ENCODE peak calls at places on chromosomes 3 and 15, in eight cellular contexts. D, X, G, Y, K, N, H and I are unnamed samples.

GRCh38 chr15:31004220-31004733 is 12.8 kb upstream of the MTMR10 start:
- DNase-seq in K (no peak), H (no peak), N (no peak), Y (peak; percentile 46), X (peak; percentile 36), G (peak; percentile 82), D (peak; percentile 65), I (no peak)

GRCh38 chr3:24220859-24221657 is 273.6 kb downstream of the THRB start:
- DNase-seq in G (no peak), N (no peak), H (peak; percentile 44), D (peak; percentile 23), K (no peak), X (no peak), Y (peak; percentile 17), I (peak; percentile 92)

GRCh38 chr3:17213102-17213501 is 328.3 kb downstream of the PLCL2 start:
- DNase-seq in Y (no peak), G (no peak), K (no peak), X (no peak), N (no peak), H (no peak), D (no peak), I (no peak)

GRCh38 chr3:119580148-119580760 is 962 bp downstream of the ADPRH start:
- DNase-seq in G (peak; percentile 77), X (no peak), K (no peak), N (no peak), H (no peak), Y (peak; percentile 47), D (peak; percentile 44), I (no peak)

GRCh38 chr15:75049392-75049791 is 26.0 kb downstream of the PPCDC start:
- DNase-seq in H (peak; percentile 47), Y (peak; percentile 92), D (peak; percentile 88), G (no peak), X (peak; percentile 87), N (peak; percentile 68), K (no peak), I (no peak)

GRCh38 chr3:4712109-4712508 is 219.0 kb downstream of the ITPR1 start:
- DNase-seq in G (peak; percentile 81), N (no peak), K (no peak), X (no peak), H (peak; percentile 90), Y (peak; percentile 42), D (no peak), I (no peak)

GRCh38 chr3:46960081-46960701 is 16.4 kb downstream of the CCDC12 start:
- DNase-seq in H (peak; percentile 56), D (no peak), Y (peak; percentile 79), G (no peak), N (no peak), K (no peak), X (no peak), I (no peak)

GRCh38 chr3:10366681-10367101 is 45.8 kb upstream of the SEC13 start:
- DNase-seq in X (no peak), D (no peak), K (no peak), G (no peak), Y (peak; percentile 22), N (no peak), H (no peak), I (no peak)

GRCh38 chr15:68330911-68331310 is 53.4 kb downstream of the FEM1B start:
- DNase-seq in N (no peak), H (peak; percentile 49), X (no peak), K (no peak), D (no peak), G (no peak), Y (no peak), I (no peak)

GRCh38 chr3:6844723-6845122 is 16.2 kb upstream of the GRM7 start:
- DNase-seq in N (no peak), Y (no peak), H (no peak), G (no peak), X (no peak), D (no peak), K (no peak), I (no peak)

GRCh38 chr3:23904545-23904944 is 12.2 kb downstream of the NKIRAS1 start:
- DNase-seq in K (no peak), X (no peak), Y (no peak), D (no peak), N (no peak), G (no peak), H (no peak), I (no peak)

GRCh38 chr15:92124669-92125068 is 269.0 kb upstream of the ST8SIA2 start:
- DNase-seq in X (no peak), N (no peak), G (no peak), K (no peak), Y (no peak), H (no peak), D (no peak), I (no peak)

GRCh38 chr15:92123848-92124631 is 269.6 kb upstream of the ST8SIA2 start:
- DNase-seq in G (no peak), D (no peak), Y (no peak), X (no peak), H (no peak), K (no peak), N (no peak), I (no peak)

GRCh38 chr15:92121047-92121446 is 267.5 kb downstream of the SLCO3A1 start:
- DNase-seq in K (no peak), Y (no peak), H (no peak), D (no peak), G (no peak), X (no peak), N (no peak), I (no peak)

GRCh38 chr15:92120082-92120481 is 266.6 kb downstream of the SLCO3A1 start:
- DNase-seq in N (no peak), K (no peak), Y (no peak), D (no peak), G (no peak), X (no peak), H (no peak), I (no peak)

GRCh38 chr15:92122259-92122658 is 268.8 kb downstream of the SLCO3A1 start:
- DNase-seq in Y (no peak), H (no peak), N (no peak), X (no peak), K (no peak), D (no peak), G (no peak), I (no peak)
- H3K27me3 ChIP-seq in Y (no peaks in the 10 kb centered on the region), H (no peaks in the 10 kb centered on the region), N (no peaks in the 10 kb centered on the region), X (no peaks in the 10 kb centered on the region), K (no peaks in the 10 kb centered on the region), D (no peaks in the 10 kb centered on the region), G (no peaks in the 10 kb centered on the region), I (no peaks in the 10 kb centered on the region)

GRCh38 chr3:25768851-25769250 is 14.4 kb downstream of the NGLY1 start:
- DNase-seq in D (no peak), X (no peak), K (no peak), H (no peak), Y (no peak), G (no peak), N (no peak), I (no peak)
- H3K27ac ChIP-seq in D (no peak overlapping the region), X (no peak overlapping the region), K (no peak overlapping the region), H (no peak overlapping the region), Y (no peak overlapping the region), G (no peak overlapping the region), N (no peak overlapping the region), I (no peak overlapping the region)

DNA sequence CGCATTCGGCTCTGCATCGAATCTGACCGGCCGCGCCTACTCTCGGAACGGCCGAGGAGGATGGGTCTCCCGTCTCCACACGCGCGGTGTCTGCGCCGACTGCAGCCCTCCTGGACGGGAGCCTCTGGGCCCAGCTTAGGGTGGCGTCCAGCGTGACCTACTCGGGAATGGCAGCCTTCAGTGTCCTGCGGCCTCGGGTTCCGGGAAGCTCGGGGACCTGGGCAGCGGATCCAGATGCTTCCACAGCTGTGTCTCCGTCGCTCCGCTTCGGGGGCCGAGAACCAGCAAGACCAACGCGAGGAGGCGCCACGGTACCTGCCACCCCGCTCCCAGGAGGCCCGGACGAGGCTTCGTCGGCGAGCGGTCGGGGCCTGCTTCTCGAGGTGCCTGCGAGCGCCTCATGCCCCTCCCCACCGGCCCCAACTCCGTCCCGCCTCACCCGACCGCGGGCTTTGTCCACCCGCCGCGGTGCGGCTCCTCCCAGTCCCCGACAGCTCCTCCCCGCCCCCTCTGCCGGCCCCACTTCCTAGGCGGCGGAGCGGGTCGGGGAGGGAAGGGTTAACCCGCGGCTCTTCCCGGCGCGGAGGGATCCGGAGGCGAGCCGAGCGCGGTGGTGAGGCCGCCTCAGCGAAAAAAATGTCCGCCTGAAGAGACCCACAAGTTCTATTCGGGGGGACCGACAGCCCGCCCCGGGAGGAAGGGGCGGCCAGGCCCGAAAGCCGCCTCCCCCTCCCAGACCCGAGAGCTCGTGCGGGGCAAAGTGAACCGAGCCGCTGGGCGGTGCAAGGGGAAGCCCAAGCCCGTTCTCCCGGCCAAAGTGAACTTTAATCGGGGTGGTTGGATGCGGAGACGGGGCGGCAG is at the start of gene TCF12:
- DNase-seq in K (peak; percentile 67), D (peak; percentile 96), X (peak; percentile 93), Y (peak; percentile 95), G (peak; percentile 95), N (peak; percentile 97), H (peak; percentile 85), I (peak; percentile 98)
- TF ChIP-seq POLR2A in K (peak; percentile 70), D (no peak), X (peak; percentile 15), Y (peak; percentile 90), G (peak; percentile 45), N (peak; percentile 60), H (peak; percentile 57), I (peak; percentile 35)

DNA sequence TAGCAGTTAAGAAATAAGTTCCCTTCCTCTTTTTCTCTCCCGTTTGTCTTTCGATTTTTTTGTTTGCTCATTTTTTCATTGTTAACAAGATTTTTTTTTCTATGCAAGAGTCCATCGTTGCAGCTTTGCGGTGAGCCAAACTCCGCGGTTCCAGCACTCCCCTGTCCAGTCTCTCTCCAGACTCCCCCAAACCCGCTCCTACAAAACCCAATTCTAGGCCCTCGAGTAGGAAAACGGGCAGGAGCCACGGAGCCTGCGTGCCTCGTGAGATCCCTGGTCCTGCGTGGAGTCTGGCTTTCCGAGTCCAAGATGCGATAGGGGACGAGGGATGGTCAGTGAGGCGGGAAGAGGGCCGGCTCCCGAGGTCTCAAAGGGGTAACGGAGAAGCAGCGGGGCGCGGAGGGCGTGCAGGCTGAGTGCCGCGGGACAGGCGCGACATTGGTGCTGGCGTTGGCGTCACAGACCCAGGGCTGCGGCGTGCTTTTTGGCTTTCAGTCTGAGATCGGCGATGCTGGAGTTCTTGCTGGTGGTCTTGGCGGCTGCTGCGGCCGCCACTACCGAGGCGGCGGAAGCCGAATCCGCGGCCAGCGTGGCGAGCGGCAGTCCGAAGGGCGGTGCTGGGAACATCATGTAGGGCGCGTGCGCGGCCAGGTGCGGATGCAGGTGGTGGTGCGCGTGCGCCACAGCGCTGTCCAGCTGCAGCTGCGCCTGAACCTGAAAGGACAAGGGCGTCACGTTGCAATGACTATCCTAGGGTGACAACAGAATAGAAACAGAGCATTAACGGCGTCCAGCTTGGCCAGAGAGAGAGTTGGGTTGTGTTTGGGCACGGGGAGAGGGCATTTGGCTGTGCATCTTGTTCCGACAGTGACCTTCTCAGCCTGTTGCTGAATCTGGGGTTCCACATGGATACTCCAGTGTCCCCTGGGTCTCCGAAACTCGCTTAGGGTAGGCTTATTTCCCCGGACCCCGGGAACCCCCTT is 8.4 kb downstream of the SHOX2 start:
- DNase-seq in X (peak; percentile 83), H (no peak), Y (peak; percentile 87), D (peak; percentile 27), N (peak; percentile 95), K (no peak), G (peak; percentile 88), I (no peak)
- H3K27me3 ChIP-seq in X (peaks cover 100% of the 10 kb centered on the region), H (peaks cover 98% of the 10 kb centered on the region), Y (peaks cover 48% of the 10 kb centered on the region), D (peaks cover 100% of the 10 kb centered on the region), N (peaks cover 79% of the 10 kb centered on the region), K (peaks cover 9% of the 10 kb centered on the region), G (peaks cover 68% of the 10 kb centered on the region), I (peaks cover 4% of the 10 kb centered on the region)

DNA sequence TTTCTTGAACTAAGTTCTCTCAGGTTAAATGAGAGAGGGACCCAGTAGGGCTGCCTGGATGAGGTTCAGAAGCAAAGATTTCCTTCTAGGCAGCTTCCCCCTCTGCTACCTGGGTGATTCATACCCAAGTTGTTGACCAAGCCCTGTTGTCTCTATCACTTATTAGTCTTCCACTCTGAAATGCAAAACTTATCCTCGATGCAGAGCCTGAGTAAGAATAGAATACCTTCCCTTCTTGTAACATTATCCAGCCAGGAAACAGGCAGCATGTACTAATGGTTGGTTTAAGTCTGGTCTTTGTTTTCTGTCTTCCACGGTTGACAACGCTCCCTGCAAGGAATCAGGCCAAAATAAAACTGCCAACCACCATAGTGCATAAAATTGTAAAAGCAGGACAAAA is 377.3 kb downstream of the MECOM start:
- DNase-seq in K (no peak), N (no peak), D (no peak), Y (no peak), X (no peak), G (no peak), H (no peak), I (no peak)
- H3K27ac ChIP-seq in K (no peak overlapping the region), N (peak overlapping the region; percentile 28), D (no peak overlapping the region), Y (peak overlapping the region; percentile 78), X (peak overlapping the region; percentile 72), G (no peak overlapping the region), H (no peak overlapping the region), I (no peak overlapping the region)